ENCODE peak calls at places on chromosomes 12 and 14, in four cellular contexts. One of them, this sample, is unnamed.
A peak's percentile ranks its signal among the peaks of the same experiment; 100 is the strongest.

GRCh38 chr12:89469361-89469760 is 55.2 kb downstream of the GALNT4 start:
- DNase-seq in brain microvascular endothelial cell: peak; percentile 66
- DNase-seq in esophagus squamous epithelium: no peak
- DNase-seq in fibroblast of lung: peak; percentile 68
- DNase-seq in this sample: no peak

GRCh38 chr12:52178984-52179383 is 12.8 kb downstream of the KRT80 start:
- DNase-seq in brain microvascular endothelial cell: no peak
- DNase-seq in esophagus squamous epithelium: no peak
- DNase-seq in fibroblast of lung: no peak
- DNase-seq in this sample: no peak

GRCh38 chr12:24901975-24902461 is 46.9 kb downstream of the BCAT1 start:
- DNase-seq in brain microvascular endothelial cell: peak; percentile 46
- DNase-seq in esophagus squamous epithelium: no peak
- DNase-seq in fibroblast of lung: peak; percentile 56
- DNase-seq in this sample: no peak

GRCh38 chr12:116492703-116493324 is 66.4 kb upstream of the MAP1LC3B2 start:
- DNase-seq in brain microvascular endothelial cell: peak; percentile 79
- DNase-seq in esophagus squamous epithelium: no peak
- DNase-seq in fibroblast of lung: peak; percentile 65
- DNase-seq in this sample: no peak

GRCh38 chr12:62472472-62472871 is 5.8 kb downstream of the MON2 start:
- DNase-seq in brain microvascular endothelial cell: no peak
- DNase-seq in esophagus squamous epithelium: no peak
- DNase-seq in fibroblast of lung: no peak
- DNase-seq in this sample: peak; percentile 8

GRCh38 chr12:29153231-29153630 is 4.2 kb downstream of the FAR2 start:
- DNase-seq in brain microvascular endothelial cell: no peak
- DNase-seq in esophagus squamous epithelium: no peak
- DNase-seq in fibroblast of lung: no peak
- DNase-seq in this sample: no peak

GRCh38 chr12:60100150-60100549 is 504.3 kb downstream of the SLC16A7 start:
- DNase-seq in brain microvascular endothelial cell: peak; percentile 7
- DNase-seq in esophagus squamous epithelium: no peak
- DNase-seq in fibroblast of lung: peak; percentile 15
- DNase-seq in this sample: no peak

GRCh38 chr12:80490329-80490728 is 46.3 kb downstream of the PTPRQ start:
- DNase-seq in brain microvascular endothelial cell: no peak
- DNase-seq in esophagus squamous epithelium: no peak
- DNase-seq in fibroblast of lung: peak; percentile 69
- DNase-seq in this sample: no peak

GRCh38 chr14:101603096-101603495 is 41.8 kb downstream of the DIO3 start:
- DNase-seq in brain microvascular endothelial cell: no peak
- DNase-seq in esophagus squamous epithelium: no peak
- DNase-seq in fibroblast of lung: no peak
- DNase-seq in this sample: no peak

GRCh38 chr12:98845957-98846356 is 200.9 kb downstream of the APAF1 start:
- DNase-seq in brain microvascular endothelial cell: no peak
- DNase-seq in esophagus squamous epithelium: no peak
- DNase-seq in fibroblast of lung: peak; percentile 40
- DNase-seq in this sample: no peak

GRCh38 chr14:65471038-65471878 is 58.7 kb downstream of the FUT8 start:
- DNase-seq in brain microvascular endothelial cell: no peak
- DNase-seq in esophagus squamous epithelium: no peak
- DNase-seq in fibroblast of lung: no peak
- DNase-seq in this sample: no peak

GRCh38 chr12:110269622-110270124 is 11.4 kb upstream of the ATP2A2 start:
- DNase-seq in brain microvascular endothelial cell: peak; percentile 62
- DNase-seq in esophagus squamous epithelium: no peak
- DNase-seq in fibroblast of lung: peak; percentile 90
- DNase-seq in this sample: no peak

GRCh38 chr14:58353516-58354299 is 42.0 kb upstream of the TOMM20L start:
- DNase-seq in brain microvascular endothelial cell: no peak
- DNase-seq in esophagus squamous epithelium: no peak
- DNase-seq in fibroblast of lung: no peak
- DNase-seq in this sample: no peak

GRCh38 chr12:32217354-32218310 is 111.0 kb downstream of the BICD1 start:
- DNase-seq in brain microvascular endothelial cell: peak; percentile 75
- DNase-seq in esophagus squamous epithelium: no peak
- DNase-seq in fibroblast of lung: peak; percentile 97
- DNase-seq in this sample: peak; percentile 45

GRCh38 chr12:64099430-64099829 is 122.7 kb downstream of the KICS2 start:
- DNase-seq in brain microvascular endothelial cell: peak; percentile 82
- DNase-seq in esophagus squamous epithelium: no peak
- DNase-seq in fibroblast of lung: peak; percentile 99
- DNase-seq in this sample: peak; percentile 68

GRCh38 chr12:26451763-26452162 is 256.4 kb downstream of the SSPN start:
- DNase-seq in brain microvascular endothelial cell: no peak
- DNase-seq in esophagus squamous epithelium: no peak
- DNase-seq in fibroblast of lung: peak; percentile 58
- DNase-seq in this sample: no peak

GRCh38 chr14:55798400-55798799 is 218.4 kb downstream of the KTN1 start:
- DNase-seq in brain microvascular endothelial cell: no peak
- DNase-seq in esophagus squamous epithelium: no peak
- DNase-seq in fibroblast of lung: no peak
- DNase-seq in this sample: no peak

GRCh38 chr14:31047503-31047902 is 21.3 kb upstream of the STRN3 start:
- DNase-seq in brain microvascular endothelial cell: no peak
- DNase-seq in esophagus squamous epithelium: no peak
- DNase-seq in fibroblast of lung: no peak
- DNase-seq in this sample: no peak

GRCh38 chr12:113298861-113299545 is 35.9 kb downstream of the SLC8B1 start:
- DNase-seq in brain microvascular endothelial cell: no peak
- DNase-seq in esophagus squamous epithelium: no peak
- DNase-seq in fibroblast of lung: peak; percentile 25
- DNase-seq in this sample: no peak

GRCh38 chr12:86137936-86138335 is 118.3 kb downstream of the MGAT4C start:
- DNase-seq in brain microvascular endothelial cell: peak; percentile 11
- DNase-seq in esophagus squamous epithelium: no peak
- DNase-seq in fibroblast of lung: peak; percentile 92
- DNase-seq in this sample: peak; percentile 2

GRCh38 chr12:82468563-82468962 is 110.2 kb downstream of the METTL25 start:
- DNase-seq in brain microvascular endothelial cell: no peak
- DNase-seq in esophagus squamous epithelium: no peak
- DNase-seq in fibroblast of lung: no peak
- DNase-seq in this sample: no peak

GRCh38 chr12:26810330-26810729 is 22.7 kb downstream of the ITPR2 start:
- DNase-seq in brain microvascular endothelial cell: peak; percentile 80
- DNase-seq in esophagus squamous epithelium: no peak
- DNase-seq in fibroblast of lung: peak; percentile 91
- DNase-seq in this sample: no peak

GRCh38 chr12:111451649-111452129 is 46.0 kb downstream of the SH2B3 start:
- DNase-seq in brain microvascular endothelial cell: no peak
- DNase-seq in esophagus squamous epithelium: no peak
- DNase-seq in fibroblast of lung: peak; percentile 37
- DNase-seq in this sample: no peak

GRCh38 chr12:40158592-40159111 is 52.8 kb upstream of the SLC2A13 start:
- DNase-seq in brain microvascular endothelial cell: no peak
- DNase-seq in esophagus squamous epithelium: no peak
- DNase-seq in fibroblast of lung: no peak
- DNase-seq in this sample: no peak

GRCh38 chr14:24679248-24680085 is 45.5 kb upstream of the GZMB start:
- DNase-seq in brain microvascular endothelial cell: no peak
- DNase-seq in esophagus squamous epithelium: no peak
- DNase-seq in fibroblast of lung: no peak
- DNase-seq in this sample: no peak

GRCh38 chr12:54197037-54197909 is 8.5 kb upstream of the SMUG1 start:
- DNase-seq in brain microvascular endothelial cell: no peak
- DNase-seq in esophagus squamous epithelium: no peak
- DNase-seq in fibroblast of lung: peak; percentile 58
- DNase-seq in this sample: no peak

GRCh38 chr14:34021096-34021495 is 70.2 kb upstream of the EGLN3 start:
- DNase-seq in brain microvascular endothelial cell: no peak
- DNase-seq in esophagus squamous epithelium: no peak
- DNase-seq in fibroblast of lung: no peak
- DNase-seq in this sample: no peak

GRCh38 chr12:103268831-103269514 is 226.8 kb downstream of the C12orf42 start:
- DNase-seq in brain microvascular endothelial cell: no peak
- DNase-seq in esophagus squamous epithelium: no peak
- DNase-seq in fibroblast of lung: peak; percentile 1
- DNase-seq in this sample: no peak

GRCh38 chr14:46988312-46988711 is 336.7 kb upstream of the RPL10L start:
- DNase-seq in brain microvascular endothelial cell: no peak
- DNase-seq in esophagus squamous epithelium: no peak
- DNase-seq in fibroblast of lung: no peak
- DNase-seq in this sample: no peak

GRCh38 chr14:73749706-73750105 is 35.5 kb upstream of the PNMA1 start:
- DNase-seq in brain microvascular endothelial cell: no peak
- DNase-seq in esophagus squamous epithelium: no peak
- DNase-seq in fibroblast of lung: no peak
- DNase-seq in this sample: no peak

GRCh38 chr12:121823101-121823726 is 19.4 kb downstream of the SETD1B start:
- DNase-seq in brain microvascular endothelial cell: no peak
- DNase-seq in esophagus squamous epithelium: no peak
- DNase-seq in fibroblast of lung: no peak
- DNase-seq in this sample: no peak

GRCh38 chr14:64572721-64573508 is 23.2 kb downstream of the PPP1R36 start:
- DNase-seq in brain microvascular endothelial cell: no peak
- DNase-seq in esophagus squamous epithelium: no peak
- DNase-seq in fibroblast of lung: peak; percentile 50
- DNase-seq in this sample: no peak

GRCh38 chr12:51240971-51241370 is 2.3 kb downstream of the DAZAP2 start:
- DNase-seq in brain microvascular endothelial cell: peak; percentile 8
- DNase-seq in esophagus squamous epithelium: no peak
- DNase-seq in fibroblast of lung: peak; percentile 67
- DNase-seq in this sample: no peak

DNA sequence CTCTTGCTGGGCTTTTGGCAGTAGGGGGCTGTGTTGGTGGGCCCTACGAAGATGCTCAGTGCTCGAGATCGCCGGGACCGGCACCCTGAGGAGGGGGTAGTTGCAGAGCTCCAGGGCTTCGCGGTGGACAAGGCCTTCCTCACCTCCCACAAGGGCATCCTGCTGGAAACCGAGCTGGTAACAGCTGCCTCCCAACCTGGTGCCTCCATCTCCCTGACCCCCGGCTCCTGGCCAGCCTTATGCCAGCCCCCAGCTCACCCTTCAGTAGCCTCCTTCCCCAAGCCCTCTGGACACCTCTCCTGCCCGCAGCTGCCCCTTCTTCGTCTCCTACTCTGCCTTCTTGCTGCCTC is 330 bp downstream of the CMTM5 start:
- DNase-seq in brain microvascular endothelial cell: no peak
- DNase-seq in esophagus squamous epithelium: no peak
- DNase-seq in fibroblast of lung: no peak
- DNase-seq in this sample: no peak
- H3K4me3 ChIP-seq in brain microvascular endothelial cell: no peak overlapping the region
- H3K4me3 ChIP-seq in esophagus squamous epithelium: no peak overlapping the region
- H3K4me3 ChIP-seq in fibroblast of lung: no peak overlapping the region
- H3K4me3 ChIP-seq in this sample: no peak overlapping the region

GRCh38 chr12:30296486-30296885 is 399.2 kb downstream of the IPO8 start:
- DNase-seq in brain microvascular endothelial cell: no peak
- DNase-seq in esophagus squamous epithelium: no peak
- DNase-seq in fibroblast of lung: no peak
- DNase-seq in this sample: no peak
- TF ChIP-seq CTCF in brain microvascular endothelial cell: no peak
- TF ChIP-seq CTCF in esophagus squamous epithelium: no peak
- TF ChIP-seq CTCF in fibroblast of lung: no peak
- TF ChIP-seq CTCF in this sample: no peak

GRCh38 chr14:60642790-60643397 is 6.4 kb downstream of the SIX1 start:
- DNase-seq in brain microvascular endothelial cell: no peak
- DNase-seq in esophagus squamous epithelium: no peak
- DNase-seq in fibroblast of lung: no peak
- DNase-seq in this sample: no peak
- H3K27me3 ChIP-seq in brain microvascular endothelial cell: no peaks in the 10 kb centered on the region
- H3K27me3 ChIP-seq in esophagus squamous epithelium: peaks cover 83% of the 10 kb centered on the region
- H3K27me3 ChIP-seq in fibroblast of lung: peaks cover 48% of the 10 kb centered on the region
- H3K27me3 ChIP-seq in this sample: no peaks in the 10 kb centered on the region

GRCh38 chr14:32710351-32711102 is 228.2 kb upstream of the NPAS3 start:
- DNase-seq in brain microvascular endothelial cell: no peak
- DNase-seq in esophagus squamous epithelium: no peak
- DNase-seq in fibroblast of lung: peak; percentile 64
- DNase-seq in this sample: no peak
- H3K4me3 ChIP-seq in brain microvascular endothelial cell: peak overlapping the region; percentile 33
- H3K4me3 ChIP-seq in esophagus squamous epithelium: no peak overlapping the region
- H3K4me3 ChIP-seq in fibroblast of lung: peak overlapping the region; percentile 18
- H3K4me3 ChIP-seq in this sample: no peak overlapping the region

DNA sequence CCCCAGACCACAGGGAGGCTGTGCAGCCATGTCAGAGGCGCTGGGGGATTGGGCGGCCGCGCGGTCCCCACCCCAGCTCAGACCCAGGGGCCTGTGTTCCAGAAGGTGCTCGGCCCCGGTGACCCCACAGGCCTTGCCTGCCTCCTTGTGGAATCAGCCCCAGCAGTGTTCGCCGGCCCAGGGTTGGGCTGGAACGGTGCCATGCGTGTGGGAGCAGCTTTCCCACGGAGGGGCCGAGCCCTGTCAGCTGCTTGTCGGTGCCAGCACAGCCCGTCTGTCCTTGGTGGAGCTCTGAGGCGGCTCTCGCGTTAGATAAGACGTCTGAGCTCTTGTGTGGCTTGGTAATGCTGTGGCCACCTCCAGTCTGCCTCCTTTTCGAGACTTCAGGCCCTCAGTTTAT is 8.5 kb downstream of the ZFYVE21 start:
- DNase-seq in brain microvascular endothelial cell: peak; percentile 60
- DNase-seq in esophagus squamous epithelium: no peak
- DNase-seq in fibroblast of lung: peak; percentile 70
- DNase-seq in this sample: no peak
- TF ChIP-seq CTCF in brain microvascular endothelial cell: peak; percentile 26
- TF ChIP-seq CTCF in esophagus squamous epithelium: no peak
- TF ChIP-seq CTCF in fibroblast of lung: no peak
- TF ChIP-seq CTCF in this sample: no peak

GRCh38 chr14:69818760-69819191 is 21.7 kb upstream of the SLC10A1 start:
- DNase-seq in brain microvascular endothelial cell: peak; percentile 68
- DNase-seq in esophagus squamous epithelium: peak; percentile 2
- DNase-seq in fibroblast of lung: peak; percentile 33
- DNase-seq in this sample: peak; percentile 7
- H3K27me3 ChIP-seq in brain microvascular endothelial cell: no peaks in the 10 kb centered on the region
- H3K27me3 ChIP-seq in esophagus squamous epithelium: no peaks in the 10 kb centered on the region
- H3K27me3 ChIP-seq in fibroblast of lung: no peaks in the 10 kb centered on the region
- H3K27me3 ChIP-seq in this sample: peaks cover 11% of the 10 kb centered on the region

DNA sequence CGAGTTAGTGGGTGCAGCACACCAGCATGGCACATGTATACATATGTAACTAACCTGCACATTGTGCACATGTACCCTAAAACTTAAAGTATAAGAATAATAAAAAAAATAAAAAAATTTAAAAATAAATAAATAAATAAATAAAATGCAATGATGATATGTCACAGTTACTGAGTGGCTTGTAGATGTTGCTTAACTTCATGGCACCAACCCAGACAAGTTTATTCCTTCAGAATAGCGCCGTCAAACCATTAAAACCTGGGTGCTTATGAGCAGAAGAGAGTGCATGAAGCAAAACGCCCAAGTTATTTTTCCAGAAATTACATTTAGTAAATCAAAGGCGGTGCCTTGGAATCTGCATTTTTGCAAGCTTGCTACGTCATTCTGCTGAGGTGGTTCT is 417.9 kb downstream of the AEBP2 start:
- DNase-seq in brain microvascular endothelial cell: no peak
- DNase-seq in esophagus squamous epithelium: no peak
- DNase-seq in fibroblast of lung: no peak
- DNase-seq in this sample: no peak
- H3K4me3 ChIP-seq in brain microvascular endothelial cell: no peak overlapping the region
- H3K4me3 ChIP-seq in esophagus squamous epithelium: no peak overlapping the region
- H3K4me3 ChIP-seq in fibroblast of lung: no peak overlapping the region
- H3K4me3 ChIP-seq in this sample: no peak overlapping the region

This sample was measured in BJ.